ENCODE peak calls at places on chromosomes 4 and X, in four cellular contexts. I is mucosa of descending colon, U is A549, C is choroid plexus epithelial cell. Z is an unnamed sample.
A peak's percentile ranks its signal among the peaks of the same experiment; 100 is the strongest.

GRCh38 chrX:9573282-9574106 is 108.6 kb downstream of the TBL1X start:
- DNase-seq in I (no peak), U (no peak), C (no peak), Z (no peak)

GRCh38 chr4:6724461-6725111 is 8.6 kb downstream of the BLOC1S4 start:
- DNase-seq in I (no peak), U (no peak), C (peak; percentile 48), Z (no peak)

GRCh38 chr4:151801547-151802516 is 41.0 kb upstream of the GATB start:
- DNase-seq in I (peak; percentile 45), U (peak; percentile 52), C (peak; percentile 77), Z (peak; percentile 66)

GRCh38 chr4:24248674-24249644 is 335.4 kb downstream of the DHX15 start:
- DNase-seq in I (no peak), U (no peak), C (no peak), Z (no peak)

GRCh38 chrX:133794151-133794550 is 191.2 kb downstream of the GPC3 start:
- DNase-seq in I (no peak), U (no peak), C (peak; percentile 30), Z (no peak)

GRCh38 chr4:3642806-3643517 is 110.7 kb upstream of the LRPAP1 start:
- DNase-seq in I (peak; percentile 27), U (no peak), C (no peak), Z (no peak)

GRCh38 chr4:52192697-52193096 is 141.6 kb downstream of the SPATA18 start:
- DNase-seq in I (no peak), U (no peak), C (no peak), Z (no peak)

GRCh38 chr4:177057191-177057590 is 252.5 kb upstream of the NEIL3 start:
- DNase-seq in I (no peak), U (no peak), C (no peak), Z (no peak)

GRCh38 chr4:2833671-2834000 is 10.0 kb upstream of the ADD1 start:
- DNase-seq in I (peak; percentile 44), U (no peak), C (no peak), Z (no peak)

GRCh38 chr4:142120921-142121320 is 484.5 kb downstream of the IL15 start:
- DNase-seq in I (no peak), U (no peak), C (no peak), Z (no peak)

GRCh38 chr4:7989654-7990053 is 50.0 kb upstream of the AFAP1 start:
- DNase-seq in I (no peak), U (no peak), C (no peak), Z (no peak)

DNA sequence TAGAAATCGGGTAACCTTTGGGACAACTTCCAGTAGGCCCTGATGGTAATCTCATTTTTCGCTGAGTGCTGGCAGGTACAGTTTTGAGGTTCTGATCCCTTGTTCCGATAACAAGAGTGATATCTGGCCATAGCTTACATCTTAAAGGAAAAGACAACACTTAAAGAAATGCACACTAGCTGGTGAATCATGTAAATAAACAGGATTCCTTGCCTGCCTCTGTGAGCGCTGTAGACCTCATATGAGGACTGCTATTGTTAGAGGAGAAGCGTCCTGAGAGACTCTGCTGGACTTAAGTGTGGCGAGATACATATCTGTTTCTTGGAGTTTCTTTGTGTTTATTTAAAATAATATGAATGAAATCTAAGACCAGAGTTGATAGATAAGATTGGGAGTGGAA is 149.3 kb upstream of the SLC4A4 start:
- DNase-seq in I (no peak), U (peak; percentile 35), C (peak; percentile 52), Z (no peak)
- TF ChIP-seq CTCF in I (no peak), U (peak; percentile 5), C (peak; percentile 20), Z (no peak)

GRCh38 chrX:148556498-148556897 is 56.1 kb downstream of the AFF2 start:
- DNase-seq in I (no peak), U (no peak), C (no peak), Z (no peak)

GRCh38 chrX:148555101-148555500 is 54.7 kb downstream of the AFF2 start:
- DNase-seq in I (no peak), U (no peak), C (no peak), Z (no peak)

DNA sequence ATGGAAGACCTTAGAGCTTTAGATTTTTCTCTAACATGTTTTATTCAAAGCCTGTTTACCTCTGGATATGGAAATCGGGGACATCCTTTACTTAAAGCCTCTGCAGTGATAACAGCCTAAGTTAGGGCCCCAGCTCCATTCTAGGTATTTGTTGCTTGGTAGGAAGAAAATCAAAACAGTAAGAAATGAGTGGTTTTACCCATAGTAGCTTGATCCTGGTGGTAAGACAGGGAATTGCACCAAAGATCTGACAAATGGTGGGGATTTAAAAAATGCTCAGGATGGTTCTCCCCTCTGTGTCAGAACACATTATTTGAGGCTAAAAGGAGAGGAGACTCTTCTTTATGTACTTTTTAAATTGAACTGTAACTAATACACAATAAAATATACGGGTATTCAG is 52.4 kb downstream of the AFF2 start:
- DNase-seq in I (no peak), U (peak; percentile 4), C (peak; percentile 2), Z (no peak)
- TF ChIP-seq CTCF in I (no peak), U (no peak), C (peak; percentile 14), Z (no peak)

GRCh38 chrX:40552768-40553167 is 28.0 kb upstream of the ATP6AP2 start:
- DNase-seq in I (no peak), U (peak; percentile 24), C (peak; percentile 54), Z (peak; percentile 33)
- TF ChIP-seq CTCF in I (no peak), U (peak; percentile 34), C (peak; percentile 49), Z (peak; percentile 36)

GRCh38 chr4:122305853-122306252 is 73.0 kb upstream of the ADAD1 start:
- DNase-seq in I (no peak), U (no peak), C (no peak), Z (no peak)

GRCh38 chr4:122300776-122301175 is 78.0 kb upstream of the ADAD1 start:
- DNase-seq in I (no peak), U (no peak), C (peak; percentile 13), Z (no peak)
- TF ChIP-seq CTCF in I (no peak), U (no peak), C (peak; percentile 46), Z (peak; percentile 19)

GRCh38 chr4:99117876-99118693 is 26.0 kb downstream of the ADH4 start:
- DNase-seq in I (no peak), U (peak; percentile 3), C (peak; percentile 49), Z (no peak)
- TF ChIP-seq CTCF in I (no peak), U (peak; percentile 41), C (peak; percentile 38), Z (no peak)

DNA sequence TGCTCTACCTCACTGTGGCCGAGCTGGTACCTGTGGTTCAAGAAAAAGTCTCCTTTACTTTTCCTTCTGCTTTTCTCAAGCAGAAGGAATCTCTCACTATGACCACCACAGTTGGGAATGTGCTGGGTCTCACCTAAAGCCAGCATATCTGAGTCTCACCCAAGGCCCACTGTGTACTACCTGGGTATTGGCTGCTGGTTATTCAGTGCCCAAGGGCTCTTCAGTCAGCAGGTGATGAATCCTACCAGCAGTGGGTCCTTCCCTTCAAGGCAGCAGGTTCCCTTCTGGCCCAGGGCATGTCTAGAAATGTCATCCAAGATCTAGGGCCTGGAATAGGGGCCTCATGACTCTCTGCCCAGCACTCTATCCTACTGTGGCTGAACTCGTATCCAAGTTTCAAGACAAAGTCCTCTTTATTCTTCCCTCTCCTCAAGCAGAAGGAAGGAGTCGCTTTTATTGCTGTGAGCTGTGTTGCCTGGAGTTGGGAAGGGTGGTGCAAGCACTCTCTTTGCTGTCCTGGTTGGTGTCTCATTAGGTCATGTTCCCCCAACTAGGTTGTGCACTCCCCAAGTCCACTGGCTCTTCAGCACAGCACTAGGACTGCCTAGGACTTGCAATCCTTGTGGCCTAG is 6.1 kb downstream of the CXCL10 start:
- DNase-seq in I (no peak), U (no peak), C (no peak), Z (no peak)
- TF ChIP-seq CTCF in I (no peak), U (no peak), C (no peak), Z (no peak)

GRCh38 chr4:87114245-87115062 is 106.0 kb downstream of the KLHL8 start:
- DNase-seq in I (no peak), U (no peak), C (no peak), Z (peak; percentile 20)
- TF ChIP-seq CTCF in I (no peak), U (peak; percentile 9), C (peak; percentile 14), Z (no peak)

GRCh38 chrX:151722241-151722846 is 6.5 kb downstream of the FATE1 start:
- DNase-seq in I (no peak), U (peak; percentile 12), C (peak; percentile 14), Z (peak; percentile 14)
- TF ChIP-seq CTCF in I (no peak), U (peak; percentile 13), C (peak; percentile 38), Z (peak; percentile 9)

DNA sequence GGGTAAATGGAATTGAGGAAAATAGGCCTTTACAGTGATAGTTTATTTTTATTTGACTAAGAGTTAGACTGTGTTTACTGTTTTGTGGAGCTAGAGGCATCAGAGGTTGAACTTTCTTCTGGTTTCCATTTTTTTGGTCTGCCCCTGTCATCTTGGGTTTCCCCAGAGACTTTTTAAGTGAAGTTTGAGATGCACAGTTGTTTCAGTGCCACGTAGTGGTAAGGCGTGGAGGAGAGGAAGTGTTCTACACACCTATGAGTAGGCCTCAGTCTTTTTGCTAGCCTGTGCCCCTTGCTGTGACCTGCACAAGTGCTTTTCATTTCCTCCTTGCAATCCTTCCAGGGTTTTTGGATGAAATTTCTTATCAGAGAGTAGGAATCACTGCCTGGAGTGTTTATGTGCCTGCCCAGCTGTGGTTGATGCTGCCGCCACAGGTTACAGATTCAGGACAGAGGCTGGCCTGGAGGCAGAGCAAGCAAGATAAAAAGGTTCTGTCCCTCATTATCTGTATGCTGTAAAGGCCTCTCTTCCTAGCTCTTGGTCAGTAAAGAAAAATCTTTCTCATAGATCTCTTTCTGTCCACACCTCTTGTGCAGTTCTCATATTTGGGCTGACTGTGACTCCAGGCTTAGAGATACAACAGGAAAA is 12.5 kb upstream of the HSFX4 start:
- DNase-seq in I (no peak), U (no peak), C (peak; percentile 0), Z (no peak)
- TF ChIP-seq CTCF in I (no peak), U (no peak), C (no peak), Z (no peak)

DNA sequence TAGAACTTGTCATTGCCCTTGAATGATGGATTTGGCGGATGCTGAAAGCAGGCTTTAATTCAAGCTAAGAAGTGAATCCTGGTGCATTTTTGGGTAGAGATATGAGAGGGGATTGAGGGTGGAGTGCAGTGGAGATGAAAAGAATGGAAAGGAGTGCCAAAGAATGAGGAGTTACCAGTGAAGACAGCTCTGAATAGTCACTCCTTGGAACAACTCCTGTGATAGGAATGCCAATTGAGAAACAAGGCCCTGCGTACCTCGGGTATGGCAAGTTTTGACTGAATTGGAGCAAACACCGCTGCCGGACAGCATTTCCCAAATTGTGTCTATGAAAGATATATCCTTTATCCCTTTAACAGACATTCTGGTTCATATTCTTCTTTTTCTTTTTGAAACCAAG is 36.5 kb upstream of the ETNPPL start:
- DNase-seq in I (no peak), U (no peak), C (no peak), Z (no peak)
- TF ChIP-seq CTCF in I (no peak), U (no peak), C (no peak), Z (no peak)

Z was measured in Caco-2.